ENCODE peak calls at places on chromosomes 5 and 9, in eight cellular contexts. One of them, this sample, is unnamed.
A peak's percentile ranks its signal among the peaks of the same experiment; 100 is the strongest.

GRCh38 chr5:146047396-146047795 is 58.0 kb downstream of the PLAC8L1 start:
- DNase-seq in PC-3: peak; percentile 74
- DNase-seq in heart left ventricle: no peak
- DNase-seq in left cardiac atrium: no peak
- DNase-seq in cardiac septum: no peak
- DNase-seq in EL: no peak
- DNase-seq in germinal center: no peak
- DNase-seq in GM20000: no peak
- DNase-seq in this sample: peak; percentile 65

GRCh38 chr5:43429016-43429415 is 16.8 kb upstream of the CCL28 start:
- DNase-seq in PC-3: no peak
- DNase-seq in heart left ventricle: no peak
- DNase-seq in left cardiac atrium: no peak
- DNase-seq in cardiac septum: no peak
- DNase-seq in EL: no peak
- DNase-seq in germinal center: no peak
- DNase-seq in GM20000: no peak
- DNase-seq in this sample: no peak

GRCh38 chr9:36191290-36191645 is 547 bp downstream of the CLTA start:
- DNase-seq in PC-3: no peak
- DNase-seq in heart left ventricle: no peak
- DNase-seq in left cardiac atrium: peak; percentile 36
- DNase-seq in cardiac septum: no peak
- DNase-seq in EL: peak; percentile 34
- DNase-seq in germinal center: peak; percentile 46
- DNase-seq in GM20000: peak; percentile 37
- DNase-seq in this sample: peak; percentile 36

GRCh38 chr5:178111925-178112324 is 1.4 kb upstream of the N4BP3 start:
- DNase-seq in PC-3: no peak
- DNase-seq in heart left ventricle: no peak
- DNase-seq in left cardiac atrium: no peak
- DNase-seq in cardiac septum: no peak
- DNase-seq in EL: no peak
- DNase-seq in germinal center: no peak
- DNase-seq in GM20000: no peak
- DNase-seq in this sample: no peak

GRCh38 chr5:1054799-1055775 is 46.5 kb downstream of the NKD2 start:
- DNase-seq in PC-3: no peak
- DNase-seq in heart left ventricle: peak; percentile 54
- DNase-seq in left cardiac atrium: no peak
- DNase-seq in cardiac septum: no peak
- DNase-seq in EL: no peak
- DNase-seq in germinal center: no peak
- DNase-seq in GM20000: no peak
- DNase-seq in this sample: no peak

GRCh38 chr5:36363101-36363500 is 61.4 kb upstream of the RANBP3L start:
- DNase-seq in PC-3: peak; percentile 63
- DNase-seq in heart left ventricle: no peak
- DNase-seq in left cardiac atrium: no peak
- DNase-seq in cardiac septum: no peak
- DNase-seq in EL: peak; percentile 74
- DNase-seq in germinal center: no peak
- DNase-seq in GM20000: no peak
- DNase-seq in this sample: peak; percentile 75

GRCh38 chr5:175238326-175238725 is 205.7 kb downstream of the DRD1 start:
- DNase-seq in PC-3: no peak
- DNase-seq in heart left ventricle: no peak
- DNase-seq in left cardiac atrium: no peak
- DNase-seq in cardiac septum: no peak
- DNase-seq in EL: no peak
- DNase-seq in germinal center: no peak
- DNase-seq in GM20000: no peak
- DNase-seq in this sample: no peak

GRCh38 chr9:36870960-36871359 is 163.1 kb downstream of the PAX5 start:
- DNase-seq in PC-3: no peak
- DNase-seq in heart left ventricle: no peak
- DNase-seq in left cardiac atrium: no peak
- DNase-seq in cardiac septum: no peak
- DNase-seq in EL: no peak
- DNase-seq in germinal center: no peak
- DNase-seq in GM20000: no peak
- DNase-seq in this sample: no peak

GRCh38 chr9:76996700-76997099 is 22.8 kb upstream of the FOXB2 start:
- DNase-seq in PC-3: peak; percentile 18
- DNase-seq in heart left ventricle: no peak
- DNase-seq in left cardiac atrium: peak; percentile 58
- DNase-seq in cardiac septum: no peak
- DNase-seq in EL: peak; percentile 51
- DNase-seq in germinal center: no peak
- DNase-seq in GM20000: peak; percentile 48
- DNase-seq in this sample: peak; percentile 49

GRCh38 chr5:127203818-127204217 is 86.8 kb upstream of the MEGF10 start:
- DNase-seq in PC-3: peak; percentile 79
- DNase-seq in heart left ventricle: no peak
- DNase-seq in left cardiac atrium: no peak
- DNase-seq in cardiac septum: no peak
- DNase-seq in EL: peak; percentile 78
- DNase-seq in germinal center: no peak
- DNase-seq in GM20000: no peak
- DNase-seq in this sample: peak; percentile 61

GRCh38 chr9:109477269-109478203 is 20.6 kb downstream of the PTPN3 start:
- DNase-seq in PC-3: peak; percentile 79
- DNase-seq in heart left ventricle: no peak
- DNase-seq in left cardiac atrium: no peak
- DNase-seq in cardiac septum: no peak
- DNase-seq in EL: no peak
- DNase-seq in germinal center: no peak
- DNase-seq in GM20000: peak; percentile 57
- DNase-seq in this sample: no peak

GRCh38 chr9:125332527-125332926 is 70.9 kb downstream of the GAPVD1 start:
- DNase-seq in PC-3: peak; percentile 4
- DNase-seq in heart left ventricle: no peak
- DNase-seq in left cardiac atrium: no peak
- DNase-seq in cardiac septum: no peak
- DNase-seq in EL: no peak
- DNase-seq in germinal center: no peak
- DNase-seq in GM20000: peak; percentile 63
- DNase-seq in this sample: no peak

GRCh38 chr9:673264-673965 is 168.1 kb upstream of the DMRT1 start:
- DNase-seq in PC-3: peak; percentile 48
- DNase-seq in heart left ventricle: no peak
- DNase-seq in left cardiac atrium: no peak
- DNase-seq in cardiac septum: no peak
- DNase-seq in EL: no peak
- DNase-seq in germinal center: no peak
- DNase-seq in GM20000: no peak
- DNase-seq in this sample: no peak

GRCh38 chr5:154237946-154238345 is 47.4 kb downstream of the GALNT10 start:
- DNase-seq in PC-3: no peak
- DNase-seq in heart left ventricle: no peak
- DNase-seq in left cardiac atrium: no peak
- DNase-seq in cardiac septum: no peak
- DNase-seq in EL: no peak
- DNase-seq in germinal center: no peak
- DNase-seq in GM20000: peak; percentile 16
- DNase-seq in this sample: no peak

GRCh38 chr9:132594412-132594811 is 12.0 kb downstream of the BARHL1 start:
- DNase-seq in PC-3: no peak
- DNase-seq in heart left ventricle: no peak
- DNase-seq in left cardiac atrium: no peak
- DNase-seq in cardiac septum: no peak
- DNase-seq in EL: no peak
- DNase-seq in germinal center: no peak
- DNase-seq in GM20000: no peak
- DNase-seq in this sample: no peak

GRCh38 chr9:16930578-16930977 is 60.1 kb upstream of the BNC2 start:
- DNase-seq in PC-3: no peak
- DNase-seq in heart left ventricle: no peak
- DNase-seq in left cardiac atrium: no peak
- DNase-seq in cardiac septum: no peak
- DNase-seq in EL: no peak
- DNase-seq in germinal center: no peak
- DNase-seq in GM20000: no peak
- DNase-seq in this sample: no peak

GRCh38 chr9:137247135-137247915 is 3.8 kb upstream of the STPG3 start:
- DNase-seq in PC-3: no peak
- DNase-seq in heart left ventricle: no peak
- DNase-seq in left cardiac atrium: no peak
- DNase-seq in cardiac septum: no peak
- DNase-seq in EL: no peak
- DNase-seq in germinal center: no peak
- DNase-seq in GM20000: no peak
- DNase-seq in this sample: peak; percentile 74

GRCh38 chr5:96000308-96000707 is 38.7 kb upstream of the ELL2 start:
- DNase-seq in PC-3: no peak
- DNase-seq in heart left ventricle: no peak
- DNase-seq in left cardiac atrium: no peak
- DNase-seq in cardiac septum: no peak
- DNase-seq in EL: no peak
- DNase-seq in germinal center: no peak
- DNase-seq in GM20000: no peak
- DNase-seq in this sample: no peak